ENCODE peak calls at places on chromosomes 12 and 14, in eight cellular contexts. A is tibial nerve, C is colonic mucosa, E is body of pancreas, B is heart left ventricle, K is sigmoid colon, M is pancreas, H is left ventricle myocardium inferior. T is an unnamed sample. For H3K4me1, the result is how much of the 10 kb centered on the place peaks cover.

GRCh38 chr14:24398943-24399801 is at the start of gene NYNRIN:
- DNase-seq in B (no peak), H (peak), C (peak), M (peak), E (peak), K (peak), A (no peak), T (no peak)

GRCh38 chr14:58560208-58560607 is 77.6 kb upstream of the DACT1 start:
- DNase-seq in B (no peak), A (no peak), K (no peak), M (no peak), H (no peak), C (no peak), E (no peak), T (no peak)

GRCh38 chr12:132141976-132142678 is 2.0 kb downstream of the DDX51 start:
- DNase-seq in B (no peak), K (no peak), M (no peak), E (peak), C (no peak), A (no peak), H (no peak), T (no peak)

GRCh38 chr14:63508033-63508432 is 35.1 kb downstream of the PPP2R5E start:
- DNase-seq in A (no peak), H (no peak), E (no peak), M (no peak), C (no peak), B (no peak), K (no peak), T (no peak)

GRCh38 chr12:119728437-119728730 is 60.5 kb downstream of the PRKAB1 start:
- DNase-seq in C (no peak), H (no peak), E (no peak), A (no peak), B (no peak), K (no peak), M (no peak), T (no peak)

GRCh38 chr14:77603654-77604270 is 12.7 kb downstream of the SPTLC2 start:
- DNase-seq in E (no peak), H (peak), C (peak), B (peak), M (no peak), K (no peak), A (peak), T (no peak)

GRCh38 chr12:55933158-55933798 is 2.3 kb downstream of the DGKA start:
- DNase-seq in H (no peak), B (no peak), K (no peak), C (peak), E (peak), A (no peak), M (no peak), T (no peak)

GRCh38 chr14:83164016-83164415 is 1630.4 kb upstream of the SEL1L start:
- DNase-seq in M (no peak), K (no peak), B (no peak), C (no peak), H (no peak), E (no peak), A (no peak), T (no peak)

GRCh38 chr12:45615268-45615667 is 114.2 kb upstream of the ARID2 start:
- DNase-seq in B (no peak), H (no peak), M (no peak), E (no peak), A (no peak), K (no peak), C (no peak), T (no peak)

DNA sequence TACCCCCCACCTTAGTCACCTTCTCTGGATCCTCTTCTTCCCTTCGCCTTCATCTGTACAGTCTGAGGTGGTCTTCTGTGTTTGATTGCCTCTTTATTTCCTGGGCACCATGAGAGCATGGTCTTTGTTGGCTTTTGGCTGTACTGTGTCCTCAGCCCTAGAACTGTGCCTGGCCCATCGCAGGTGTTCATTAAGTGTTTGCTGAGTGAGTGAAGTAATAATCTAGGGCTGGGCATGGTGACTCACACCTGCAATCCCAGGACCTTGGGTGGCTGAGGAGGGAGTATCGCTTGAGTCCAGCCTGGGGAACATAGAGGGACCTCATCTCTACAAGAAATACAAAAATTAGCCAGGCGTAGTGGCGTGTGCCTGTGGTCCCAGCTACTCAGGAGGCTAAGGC is 13.9 kb downstream of the ALDH2 start:
- DNase-seq in H (no peak), E (peak), M (no peak), B (no peak), C (peak), A (no peak), K (no peak), T (no peak)
- H3K4me1 ChIP-seq in H (under half), E (half or more), M (under half), B (under half), C (under half), A (under half), K (under half), T (under half)

GRCh38 chr14:49593016-49593415 is 5.7 kb upstream of the LRR1 start:
- DNase-seq in C (no peak), K (no peak), E (no peak), H (no peak), B (no peak), A (no peak), M (no peak), T (no peak)
- TF ChIP-seq CTCF in C (no peak), K (no peak), E (no peak), H (no peak), B (no peak), A (no peak), M (no peak), T (no peak)

DNA sequence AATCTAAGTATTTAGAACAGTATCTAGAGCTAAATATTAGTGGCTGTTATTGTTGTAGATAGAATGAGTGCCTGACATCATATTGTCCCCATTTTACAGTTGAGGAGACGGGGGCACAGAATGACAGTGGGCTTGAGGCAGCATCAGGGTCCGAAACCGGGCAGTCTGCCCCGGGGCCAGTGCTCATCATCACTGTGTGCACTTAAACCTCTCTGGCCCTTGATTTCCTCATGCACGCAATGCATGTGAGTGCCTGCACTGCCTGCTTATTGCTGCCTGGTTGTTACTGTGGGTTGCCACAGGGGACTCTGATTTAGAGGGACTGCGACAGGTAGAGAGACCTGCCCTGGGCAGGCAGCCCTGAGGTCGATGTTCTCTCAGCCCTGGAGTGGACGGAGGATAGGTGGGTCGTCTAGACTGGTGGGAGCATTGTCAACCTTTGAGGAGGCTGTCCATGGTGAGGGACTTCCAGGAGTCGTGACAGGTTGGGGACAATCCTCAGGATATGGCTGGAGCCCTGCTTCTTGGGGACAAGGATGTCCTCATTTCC is 9.8 kb downstream of the ACVRL1 start:
- DNase-seq in H (no peak), E (no peak), B (no peak), K (no peak), M (no peak), C (no peak), A (no peak), T (no peak)
- H3K4me3 ChIP-seq in H (no peak), E (no peak), B (no peak), K (no peak), M (no peak), C (no peak), A (no peak), T (no peak)

DNA sequence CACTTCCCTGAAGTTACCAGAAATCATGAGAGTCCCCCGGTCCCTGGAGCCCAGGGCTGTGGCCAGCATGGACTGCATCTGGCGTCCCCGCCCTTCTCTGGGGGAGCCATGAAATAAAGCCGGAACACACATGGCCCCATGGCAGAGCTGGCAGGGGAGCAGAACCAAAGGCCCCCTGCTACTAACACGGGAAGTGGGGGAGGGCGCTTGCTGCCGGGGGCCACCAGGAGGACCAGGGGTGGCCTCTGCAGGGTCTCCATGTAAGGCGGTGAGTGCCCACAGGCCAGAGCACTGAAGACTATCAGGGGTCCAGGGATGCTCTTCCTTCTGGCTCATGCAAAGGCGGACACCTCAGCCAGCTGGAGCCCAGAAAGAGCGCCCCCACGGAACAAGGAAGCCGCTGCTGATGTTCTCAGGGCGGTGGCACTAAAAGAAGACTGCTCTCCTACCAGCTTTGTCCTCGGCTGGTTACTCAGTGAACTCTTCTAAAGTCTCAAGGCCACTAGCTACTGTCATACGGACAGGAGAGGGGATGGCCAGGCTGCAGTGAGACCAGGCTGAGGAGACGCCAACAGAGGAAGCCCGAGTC is 59.8 kb downstream of the CCDC88C start:
- DNase-seq in H (no peak), B (no peak), M (no peak), E (no peak), K (no peak), C (no peak), A (no peak), T (no peak)
- H3K4me1 ChIP-seq in H (under half), B (under half), M (under half), E (under half), K (under half), C (under half), A (under half), T (under half)

DNA sequence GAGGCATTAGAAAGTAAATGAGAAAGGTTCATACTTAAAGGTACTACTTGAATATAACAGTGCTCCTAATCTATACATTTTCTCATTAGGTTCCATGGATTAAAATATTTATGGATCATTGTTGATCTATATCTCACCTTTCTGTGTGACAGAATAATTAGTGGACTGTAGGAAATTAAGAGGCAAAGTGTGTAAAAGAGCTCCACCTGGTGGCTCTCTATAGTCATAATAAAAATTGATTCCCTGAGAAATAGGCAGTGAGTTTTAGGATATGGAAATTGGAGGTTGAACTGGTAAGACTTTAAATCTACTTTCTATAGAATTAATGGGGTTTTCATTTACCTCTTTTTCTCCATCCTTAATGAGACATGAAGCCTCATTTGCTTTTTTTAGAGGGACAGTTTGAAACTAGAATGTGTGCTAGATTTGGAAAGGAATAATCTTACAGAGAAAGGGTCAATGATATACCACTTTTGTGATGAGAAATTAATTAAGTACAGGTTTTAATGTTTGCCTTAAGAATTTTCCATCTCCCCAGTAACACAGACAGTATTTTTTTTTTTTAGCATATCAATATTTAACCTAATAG is 11.8 kb upstream of the DERA start:
- DNase-seq in H (no peak), B (no peak), C (no peak), K (no peak), E (no peak), A (no peak), M (no peak), T (no peak)
- TF ChIP-seq CTCF in H (peak), B (peak), C (peak), K (peak), E (peak), A (peak), M (peak), T (peak)

GRCh38 chr12:65894624-65895023 is 70.3 kb downstream of the HMGA2 start:
- DNase-seq in H (no peak), B (no peak), A (no peak), C (no peak), M (no peak), K (no peak), E (no peak), T (no peak)

GRCh38 chr12:65891219-65891618 is 66.9 kb downstream of the HMGA2 start:
- DNase-seq in H (no peak), K (no peak), A (no peak), M (no peak), E (no peak), B (no peak), C (no peak), T (no peak)

GRCh38 chr12:65894127-65894526 is 69.8 kb downstream of the HMGA2 start:
- DNase-seq in E (no peak), H (no peak), B (no peak), K (no peak), M (no peak), A (no peak), C (no peak), T (no peak)

GRCh38 chr12:65892905-65893304 is 68.6 kb downstream of the HMGA2 start:
- DNase-seq in B (no peak), M (no peak), E (no peak), A (no peak), H (no peak), K (no peak), C (no peak), T (no peak)

GRCh38 chr12:65891987-65892481 is 67.8 kb downstream of the HMGA2 start:
- DNase-seq in M (peak), E (peak), B (peak), K (peak), A (peak), H (peak), C (peak), T (peak)
- H3K4me3 ChIP-seq in M (no peak), E (no peak), B (peak), K (no peak), A (no peak), H (peak), C (no peak), T (no peak)

DNA sequence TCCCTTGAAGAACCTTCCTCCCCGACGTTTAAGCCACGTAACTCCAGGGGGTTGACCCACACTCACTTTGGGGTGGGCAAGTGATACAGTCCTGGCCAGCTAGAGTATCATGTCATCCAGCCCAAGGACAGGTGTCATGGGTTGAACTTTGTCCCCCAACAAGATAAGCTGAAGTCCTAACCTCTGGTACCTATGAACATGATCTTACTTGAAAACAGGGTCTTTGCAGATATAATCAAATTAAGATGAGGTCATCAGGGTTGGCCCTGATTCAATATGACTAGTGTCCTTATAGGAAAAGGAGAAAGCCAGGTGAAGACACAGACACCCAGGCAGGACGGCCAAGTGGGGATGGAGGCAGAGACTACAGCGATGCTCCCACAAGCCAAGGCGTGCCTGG is 68.5 kb downstream of the ITPK1 start:
- DNase-seq in E (no peak), H (peak), C (no peak), K (no peak), A (no peak), M (no peak), B (no peak), T (no peak)
- H3K4me1 ChIP-seq in E (half or more), H (half or more), C (half or more), K (half or more), A (half or more), M (under half), B (under half), T (half or more)

DNA sequence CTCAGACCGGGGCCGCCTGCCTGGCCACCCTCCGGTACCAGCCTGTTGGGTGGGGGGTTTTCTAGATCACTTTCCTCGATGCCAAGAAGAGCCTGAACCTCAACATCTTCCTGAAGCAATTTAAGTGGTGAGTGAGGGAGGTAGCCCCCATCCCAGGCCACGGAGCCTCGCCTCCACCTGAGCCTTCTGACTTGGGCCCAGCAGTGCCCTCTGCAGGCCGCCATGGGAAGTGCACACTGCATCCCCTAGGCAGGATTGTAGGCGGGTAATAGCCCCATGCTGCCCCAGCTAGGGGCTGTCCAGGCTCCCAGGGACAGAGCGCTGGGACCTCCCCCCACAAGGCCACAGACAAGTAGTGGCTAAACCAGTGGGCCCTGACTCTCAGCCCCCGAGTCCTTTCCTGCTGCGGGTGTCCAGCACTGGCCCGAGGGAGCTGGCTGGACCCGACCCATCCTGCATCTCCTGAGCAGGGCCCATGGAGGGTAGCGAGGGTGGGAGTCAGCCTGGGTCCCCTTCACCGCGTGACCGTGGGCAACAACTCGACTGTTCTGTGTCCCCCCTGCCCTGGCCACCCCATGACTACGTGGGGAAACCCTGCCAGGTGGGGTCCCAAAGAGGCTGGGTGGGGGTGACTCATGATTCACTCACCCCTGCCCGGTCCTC is 15.3 kb upstream of the ADSS1 start:
- DNase-seq in E (peak), B (peak), A (peak), H (peak), C (peak), K (no peak), M (peak), T (peak)
- TF ChIP-seq CTCF in E (peak), B (peak), A (peak), H (peak), C (peak), K (peak), M (peak), T (peak)

DNA sequence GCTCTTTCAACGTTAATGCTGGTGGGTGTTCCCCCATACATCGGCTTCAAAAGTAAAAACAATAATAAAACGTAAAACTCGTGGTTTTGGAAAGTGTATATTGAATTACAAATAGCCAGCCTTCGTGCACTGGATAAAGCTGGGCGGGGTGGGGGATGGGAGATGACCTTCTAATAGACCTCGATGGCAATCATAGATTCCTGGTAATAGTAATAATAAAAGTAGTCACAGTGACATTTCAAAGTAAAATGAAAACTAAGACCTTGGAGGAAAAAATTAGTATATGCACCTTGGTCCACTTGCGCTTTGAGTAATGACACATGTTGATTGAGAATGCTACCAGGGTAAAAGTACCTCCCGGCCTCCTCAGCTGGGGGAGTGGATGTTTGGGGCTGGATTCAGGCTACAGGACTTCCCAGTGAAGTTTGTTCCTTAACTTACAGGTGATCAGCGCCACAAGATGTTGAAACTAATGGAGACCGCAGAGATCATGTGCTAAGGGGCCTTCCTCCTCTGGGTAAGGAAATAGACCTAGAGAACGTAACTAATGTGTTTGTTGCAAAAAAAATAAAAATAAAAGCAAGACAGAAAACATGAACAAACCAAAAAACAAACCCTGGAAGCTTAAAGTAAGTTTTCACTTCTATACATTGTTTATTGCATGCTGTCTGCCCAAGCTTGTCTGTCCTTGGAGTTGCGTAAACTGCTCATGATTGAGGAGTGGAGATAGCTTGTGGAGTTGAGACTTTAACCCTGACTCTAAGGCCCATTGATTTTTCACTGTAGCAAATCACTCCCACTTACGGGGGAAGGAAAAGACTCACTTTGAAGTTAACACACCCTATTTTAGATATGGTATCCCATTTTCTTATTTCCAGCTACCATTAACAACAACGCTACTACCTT is 905 bp upstream of the LRIG3 start:
- DNase-seq in A (no peak), C (peak), M (peak), K (no peak), B (no peak), H (no peak), E (no peak), T (no peak)
- H3K4me3 ChIP-seq in A (peak), C (peak), M (no peak), K (peak), B (peak), H (peak), E (peak), T (peak)

T was measured in gastrocnemius medialis.